ENCODE peak calls at places on chromosomes 13 and 19, in seven cellular contexts. F, P, O, L, E, Y and Q are unnamed samples.

GRCh38 chr13:27952931-27953670 is 16.0 kb downstream of the CDX2 start:
- DNase-seq in F (no peak), P (no peak), O (no peak), L (no peak), E (no peak), Y (peak; percentile 15), Q (no peak)

GRCh38 chr13:75307370-75307984 is 174.5 kb downstream of the TBC1D4 start:
- DNase-seq in F (no peak), P (no peak), O (no peak), L (no peak), E (no peak), Y (no peak), Q (no peak)

GRCh38 chr19:32388393-32388724 is 17.2 kb upstream of the DPY19L3 start:
- DNase-seq in F (no peak), P (no peak), O (no peak), L (no peak), E (no peak), Y (no peak), Q (no peak)

GRCh38 chr13:92547256-92547655 is 679.4 kb upstream of the GPC6 start:
- DNase-seq in F (no peak), P (no peak), O (no peak), L (no peak), E (no peak), Y (no peak), Q (no peak)

GRCh38 chr19:20503536-20503935 is 62.0 kb downstream of the ZNF737 start:
- DNase-seq in F (no peak), P (no peak), O (no peak), L (no peak), E (no peak), Y (no peak), Q (peak; percentile 4)

GRCh38 chr19:42270346-42271044 is 1.4 kb downstream of the CIC start:
- DNase-seq in F (no peak), P (no peak), O (no peak), L (peak; percentile 49), E (peak; percentile 42), Y (no peak), Q (no peak)

GRCh38 chr19:7391218-7391670 is 42.5 kb downstream of the ARHGEF18 start:
- DNase-seq in F (peak; percentile 96), P (no peak), O (no peak), L (no peak), E (no peak), Y (peak; percentile 77), Q (peak; percentile 88)

GRCh38 chr19:6739884-6740588 is 556 bp downstream of the TRIP10 start:
- DNase-seq in F (no peak), P (no peak), O (no peak), L (peak; percentile 78), E (peak; percentile 68), Y (no peak), Q (no peak)

GRCh38 chr13:55583953-55584593 is 1556.6 kb upstream of the PRR20A start:
- DNase-seq in F (no peak), P (no peak), O (no peak), L (no peak), E (no peak), Y (no peak), Q (no peak)

GRCh38 chr13:71358218-71358617 is 508.8 kb downstream of the DACH1 start:
- DNase-seq in F (no peak), P (no peak), O (no peak), L (no peak), E (no peak), Y (no peak), Q (no peak)
- TF ChIP-seq SIN3A in F (no peak), P (no peak), O (no peak), L (no peak), E (no peak), Y (no peak), Q (no peak)

GRCh38 chr19:18203408-18203862 is 407 bp downstream of the RAB3A start:
- DNase-seq in F (no peak), P (no peak), O (no peak), L (peak; percentile 69), E (peak; percentile 47), Y (no peak), Q (no peak)

GRCh38 chr19:18204394-18205179 is 745 bp upstream of the RAB3A start:
- DNase-seq in F (no peak), P (no peak), O (no peak), L (peak; percentile 84), E (no peak), Y (no peak), Q (no peak)

GRCh38 chr19:18203863-18204393 is at the start of gene RAB3A:
- DNase-seq in F (peak; percentile 100), P (peak; percentile 99), O (peak; percentile 100), L (peak; percentile 96), E (peak; percentile 97), Y (peak; percentile 99), Q (peak; percentile 98)

GRCh38 chr19:18205180-18205915 is 1.5 kb upstream of the RAB3A start:
- DNase-seq in F (no peak), P (no peak), O (no peak), L (peak; percentile 77), E (peak; percentile 65), Y (no peak), Q (no peak)

DNA sequence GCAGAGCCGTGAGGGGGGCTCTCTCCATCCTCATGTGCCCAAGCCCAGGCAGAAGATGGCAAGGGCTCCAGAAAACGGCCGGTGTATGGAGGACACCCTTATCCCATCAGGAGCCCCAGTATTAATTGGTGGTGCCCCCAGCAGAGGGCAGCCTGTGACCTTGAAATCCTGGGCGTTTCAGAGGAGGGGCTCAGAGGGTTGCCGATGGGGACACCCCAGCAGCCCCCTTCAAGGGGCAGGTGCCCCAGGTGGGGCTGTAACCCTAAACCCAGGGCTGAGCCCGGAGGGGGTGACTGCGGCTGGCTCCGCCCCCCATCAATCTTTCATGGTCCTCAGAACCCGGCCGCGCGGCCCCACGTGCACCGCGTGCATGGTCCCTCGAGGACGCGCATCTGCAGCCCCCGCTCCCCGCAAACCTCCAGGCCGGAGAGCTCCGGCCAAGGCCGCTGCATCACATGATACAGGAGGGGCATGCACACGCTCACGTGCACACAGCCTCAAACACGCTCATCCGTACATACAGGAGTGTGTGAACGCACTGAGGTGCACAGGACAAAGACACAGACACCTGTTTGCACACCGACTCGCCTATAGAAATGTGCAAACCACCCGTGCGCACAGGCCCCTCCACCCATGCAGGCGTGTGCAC is 959 bp downstream of the RAB3A start:
- DNase-seq in F (no peak), P (no peak), O (no peak), L (peak; percentile 70), E (peak; percentile 54), Y (no peak), Q (no peak)
- TF ChIP-seq SIN3A in F (no peak), P (peak; percentile 26), O (no peak), L (no peak), E (peak; percentile 25), Y (no peak), Q (no peak)

DNA sequence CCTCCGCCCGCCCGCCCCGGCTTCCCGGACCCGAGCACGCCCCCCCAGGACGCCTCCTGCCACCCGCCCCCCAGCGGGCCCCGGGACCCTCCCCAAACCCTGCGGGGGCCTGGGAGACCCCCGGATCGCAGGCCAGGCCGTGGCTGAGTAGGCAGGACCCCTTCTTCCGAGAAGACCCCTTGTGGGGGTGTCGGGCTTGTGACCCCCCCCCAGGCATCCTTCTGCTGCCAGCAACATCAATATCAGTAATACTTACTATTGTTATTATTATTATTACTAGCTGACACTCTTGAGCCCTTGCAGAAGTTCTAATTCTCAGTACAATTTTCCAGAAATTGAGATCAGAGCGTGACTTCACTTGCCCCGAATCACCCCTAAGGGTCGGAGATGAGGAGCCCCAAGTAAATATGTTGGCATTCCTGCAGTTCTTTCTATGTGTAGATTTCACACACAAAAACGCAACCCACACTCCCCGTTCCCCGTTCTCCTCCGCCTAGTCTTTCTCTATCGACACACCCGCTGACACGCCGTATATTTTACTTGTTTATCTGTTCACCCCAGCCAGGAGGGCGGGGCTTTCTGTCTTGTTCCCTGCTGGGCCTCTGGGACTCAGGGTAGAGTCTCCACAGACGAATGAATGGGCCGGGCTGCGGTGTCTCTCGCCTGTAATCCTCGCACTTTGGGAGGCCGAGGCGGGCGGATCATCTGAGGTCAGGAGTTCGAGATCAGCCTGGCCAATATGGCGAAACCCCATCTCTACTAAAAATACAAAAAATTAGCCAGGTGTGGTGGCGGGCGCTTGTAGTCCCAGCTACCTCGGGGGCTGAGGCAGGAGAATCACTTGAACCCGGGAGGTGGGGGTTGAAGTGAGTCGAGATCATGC is 14.7 kb downstream of the TLE5 start:
- DNase-seq in F (peak; percentile 63), P (no peak), O (no peak), L (peak; percentile 67), E (peak; percentile 78), Y (peak; percentile 79), Q (no peak)
- TF ChIP-seq SIN3A in F (no peak), P (no peak), O (no peak), L (no peak), E (no peak), Y (peak; percentile 43), Q (no peak)

GRCh38 chr13:100646871-100647270 is 27.7 kb downstream of the TMTC4 start:
- DNase-seq in F (no peak), P (no peak), O (no peak), L (no peak), E (no peak), Y (no peak), Q (no peak)

GRCh38 chr13:100648354-100648753 is 26.2 kb downstream of the TMTC4 start:
- DNase-seq in F (no peak), P (no peak), O (no peak), L (no peak), E (no peak), Y (no peak), Q (no peak)

GRCh38 chr13:100652510-100652909 is 22.1 kb downstream of the TMTC4 start:
- DNase-seq in F (no peak), P (no peak), O (no peak), L (no peak), E (no peak), Y (no peak), Q (no peak)

GRCh38 chr13:100646030-100646673 is 28.4 kb downstream of the TMTC4 start:
- DNase-seq in F (peak; percentile 15), P (no peak), O (no peak), L (peak; percentile 40), E (peak; percentile 23), Y (peak; percentile 28), Q (no peak)

GRCh38 chr13:100650321-100650720 is 24.3 kb downstream of the TMTC4 start:
- DNase-seq in F (no peak), P (no peak), O (no peak), L (no peak), E (no peak), Y (no peak), Q (no peak)
- TF ChIP-seq SIN3A in F (no peak), P (no peak), O (no peak), L (no peak), E (no peak), Y (no peak), Q (no peak)

GRCh38 chr13:57073983-57074382 is 66.7 kb upstream of the PRR20A start:
- DNase-seq in F (no peak), P (no peak), O (no peak), L (no peak), E (no peak), Y (no peak), Q (no peak)
- TF ChIP-seq SIN3A in F (no peak), P (no peak), O (no peak), L (no peak), E (no peak), Y (no peak), Q (no peak)